ENCODE peak calls at places on chromosomes 16 and 17, in seven cellular contexts. One of them, this sample, is unnamed.
A peak's percentile ranks its signal among the peaks of the same experiment; 100 is the strongest.

GRCh38 chr16:87201052-87201451 is 116.1 kb downstream of the C16orf95 start:
- DNase-seq in GM23338: no peak
- DNase-seq in cardiac muscle cell: peak; percentile 99
- DNase-seq in effector memory CD4-positive, alpha-beta T cell: no peak
- DNase-seq in neural progenitor cell: no peak
- DNase-seq in iPS DF 6.9: no peak
- DNase-seq in CD8-positive, alpha-beta memory T cell: no peak
- DNase-seq in this sample: peak; percentile 37

GRCh38 chr17:15143524-15143923 is 121.6 kb downstream of the PMP22 start:
- DNase-seq in iPS DF 6.9: peak; percentile 13
- DNase-seq in GM23338: peak; percentile 46
- DNase-seq in neural progenitor cell: no peak
- DNase-seq in CD8-positive, alpha-beta memory T cell: no peak
- DNase-seq in cardiac muscle cell: no peak
- DNase-seq in effector memory CD4-positive, alpha-beta T cell: no peak
- DNase-seq in this sample: no peak

GRCh38 chr17:45238155-45238774 is 16.6 kb downstream of the FMNL1 start:
- DNase-seq in CD8-positive, alpha-beta memory T cell: no peak
- DNase-seq in neural progenitor cell: no peak
- DNase-seq in GM23338: no peak
- DNase-seq in iPS DF 6.9: no peak
- DNase-seq in effector memory CD4-positive, alpha-beta T cell: no peak
- DNase-seq in cardiac muscle cell: no peak
- DNase-seq in this sample: no peak

GRCh38 chr17:21452377-21453143 is 76.4 kb downstream of the KCNJ12 start:
- DNase-seq in GM23338: peak; percentile 82
- DNase-seq in iPS DF 6.9: peak; percentile 41
- DNase-seq in cardiac muscle cell: peak; percentile 87
- DNase-seq in effector memory CD4-positive, alpha-beta T cell: no peak
- DNase-seq in neural progenitor cell: peak; percentile 57
- DNase-seq in CD8-positive, alpha-beta memory T cell: no peak
- DNase-seq in this sample: peak; percentile 78

GRCh38 chr17:47298712-47299111 is 25.0 kb upstream of the EFCAB13 start:
- DNase-seq in effector memory CD4-positive, alpha-beta T cell: no peak
- DNase-seq in CD8-positive, alpha-beta memory T cell: no peak
- DNase-seq in iPS DF 6.9: no peak
- DNase-seq in GM23338: no peak
- DNase-seq in neural progenitor cell: no peak
- DNase-seq in cardiac muscle cell: no peak
- DNase-seq in this sample: no peak

GRCh38 chr17:50938821-50939541 is 72.8 kb upstream of the TOB1 start:
- DNase-seq in cardiac muscle cell: no peak
- DNase-seq in GM23338: no peak
- DNase-seq in effector memory CD4-positive, alpha-beta T cell: no peak
- DNase-seq in CD8-positive, alpha-beta memory T cell: no peak
- DNase-seq in neural progenitor cell: no peak
- DNase-seq in iPS DF 6.9: no peak
- DNase-seq in this sample: no peak

GRCh38 chr17:83161298-83162034 is 82.1 kb downstream of the METRNL start:
- DNase-seq in iPS DF 6.9: no peak
- DNase-seq in CD8-positive, alpha-beta memory T cell: no peak
- DNase-seq in neural progenitor cell: no peak
- DNase-seq in GM23338: no peak
- DNase-seq in cardiac muscle cell: peak; percentile 6
- DNase-seq in effector memory CD4-positive, alpha-beta T cell: no peak
- DNase-seq in this sample: peak; percentile 0

GRCh38 chr16:11372924-11373306 is 27.7 kb downstream of the RMI2 start:
- DNase-seq in GM23338: no peak
- DNase-seq in neural progenitor cell: no peak
- DNase-seq in CD8-positive, alpha-beta memory T cell: no peak
- DNase-seq in cardiac muscle cell: no peak
- DNase-seq in effector memory CD4-positive, alpha-beta T cell: no peak
- DNase-seq in iPS DF 6.9: no peak
- DNase-seq in this sample: no peak

GRCh38 chr17:10161392-10161791 is 37.0 kb downstream of the GAS7 start:
- DNase-seq in effector memory CD4-positive, alpha-beta T cell: no peak
- DNase-seq in CD8-positive, alpha-beta memory T cell: no peak
- DNase-seq in neural progenitor cell: no peak
- DNase-seq in cardiac muscle cell: no peak
- DNase-seq in GM23338: no peak
- DNase-seq in iPS DF 6.9: no peak
- DNase-seq in this sample: no peak

GRCh38 chr16:73298562-73298961 is 250.6 kb upstream of the ZFHX3 start:
- DNase-seq in neural progenitor cell: peak; percentile 34
- DNase-seq in effector memory CD4-positive, alpha-beta T cell: no peak
- DNase-seq in cardiac muscle cell: peak; percentile 52
- DNase-seq in iPS DF 6.9: peak; percentile 7
- DNase-seq in GM23338: peak; percentile 80
- DNase-seq in CD8-positive, alpha-beta memory T cell: no peak
- DNase-seq in this sample: no peak

DNA sequence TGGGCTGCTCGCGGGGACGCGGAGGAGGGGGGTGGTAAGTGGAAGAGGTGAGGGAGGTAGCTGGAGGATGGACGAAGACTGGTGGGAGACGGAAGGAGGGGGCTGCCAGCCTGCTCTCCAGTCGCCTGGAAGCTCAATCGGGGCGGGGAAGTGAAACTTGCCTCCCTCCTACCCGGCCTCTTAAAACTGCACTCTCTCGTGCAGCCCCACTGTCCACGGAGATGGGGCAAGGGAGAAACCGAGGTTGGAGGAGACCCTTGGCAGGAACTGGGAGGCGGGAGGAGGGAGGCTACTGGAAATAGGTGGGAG is 1.1 kb downstream of the SOX9 start:
- DNase-seq in iPS DF 6.9: no peak
- DNase-seq in effector memory CD4-positive, alpha-beta T cell: no peak
- DNase-seq in CD8-positive, alpha-beta memory T cell: no peak
- DNase-seq in cardiac muscle cell: peak; percentile 63
- DNase-seq in neural progenitor cell: no peak
- DNase-seq in GM23338: no peak
- DNase-seq in this sample: peak; percentile 19
- H3K27ac ChIP-seq in iPS DF 6.9: no peak overlapping the region
- H3K27ac ChIP-seq in effector memory CD4-positive, alpha-beta T cell: no peak overlapping the region
- H3K27ac ChIP-seq in CD8-positive, alpha-beta memory T cell: no peak overlapping the region
- H3K27ac ChIP-seq in cardiac muscle cell: no peak overlapping the region
- H3K27ac ChIP-seq in neural progenitor cell: no peak overlapping the region
- H3K27ac ChIP-seq in GM23338: no peak overlapping the region
- H3K27ac ChIP-seq in this sample: peak overlapping the region; percentile 96

DNA sequence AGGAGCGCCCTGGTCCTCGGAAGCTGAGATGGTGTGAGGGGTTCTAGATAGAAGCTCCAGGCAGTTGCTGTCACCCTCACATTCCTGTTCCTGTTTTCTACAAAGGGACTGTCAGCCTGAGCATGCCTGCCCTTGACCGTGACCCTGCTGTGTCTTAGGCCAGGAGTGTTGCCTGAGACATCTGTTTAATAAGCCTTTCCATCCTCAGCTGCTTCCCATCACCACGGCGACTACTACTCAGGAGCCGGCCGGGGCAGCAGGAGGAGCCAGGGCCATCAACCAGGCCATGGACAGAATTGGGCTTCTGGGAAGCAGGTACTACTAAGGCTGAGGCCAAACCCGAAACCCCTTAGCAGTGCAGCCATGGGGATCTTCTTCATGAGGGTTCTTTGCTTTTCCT is 151.4 kb downstream of the KATNIP start:
- DNase-seq in GM23338: no peak
- DNase-seq in effector memory CD4-positive, alpha-beta T cell: no peak
- DNase-seq in cardiac muscle cell: no peak
- DNase-seq in CD8-positive, alpha-beta memory T cell: no peak
- DNase-seq in iPS DF 6.9: no peak
- DNase-seq in neural progenitor cell: no peak
- DNase-seq in this sample: no peak
- H3K4me1 ChIP-seq in GM23338: no peaks in the 10 kb centered on the region
- H3K4me1 ChIP-seq in effector memory CD4-positive, alpha-beta T cell: no peaks in the 10 kb centered on the region
- H3K4me1 ChIP-seq in cardiac muscle cell: no peaks in the 10 kb centered on the region
- H3K4me1 ChIP-seq in CD8-positive, alpha-beta memory T cell: no peaks in the 10 kb centered on the region
- H3K4me1 ChIP-seq in iPS DF 6.9: peaks cover 5% of the 10 kb centered on the region
- H3K4me1 ChIP-seq in neural progenitor cell: peaks cover 4% of the 10 kb centered on the region
- H3K4me1 ChIP-seq in this sample: no peaks in the 10 kb centered on the region

DNA sequence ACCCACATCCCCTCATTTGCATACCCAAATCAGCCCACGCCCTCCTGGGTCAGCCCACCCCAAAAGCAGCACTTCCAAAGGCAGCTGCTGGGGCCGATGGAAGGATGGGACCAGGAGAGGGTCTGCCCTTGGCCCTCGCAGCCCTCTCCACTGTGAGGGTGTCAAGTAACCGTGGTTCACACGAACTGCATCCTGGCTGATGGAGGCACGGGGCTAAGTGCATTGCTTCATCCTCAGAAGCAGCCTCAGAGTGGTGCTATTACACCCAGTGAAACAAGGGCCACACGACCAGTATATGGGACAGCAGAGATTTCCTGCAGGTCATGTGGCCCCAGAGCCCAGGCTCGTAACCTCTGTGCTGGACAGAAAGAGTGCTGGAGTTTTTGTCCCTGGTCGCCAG is 13.2 kb upstream of the ATP2A3 start:
- DNase-seq in CD8-positive, alpha-beta memory T cell: no peak
- DNase-seq in iPS DF 6.9: no peak
- DNase-seq in effector memory CD4-positive, alpha-beta T cell: no peak
- DNase-seq in cardiac muscle cell: no peak
- DNase-seq in neural progenitor cell: no peak
- DNase-seq in GM23338: no peak
- DNase-seq in this sample: no peak
- H3K27ac ChIP-seq in CD8-positive, alpha-beta memory T cell: no peak overlapping the region
- H3K27ac ChIP-seq in iPS DF 6.9: no peak overlapping the region
- H3K27ac ChIP-seq in effector memory CD4-positive, alpha-beta T cell: no peak overlapping the region
- H3K27ac ChIP-seq in cardiac muscle cell: no peak overlapping the region
- H3K27ac ChIP-seq in neural progenitor cell: no peak overlapping the region
- H3K27ac ChIP-seq in GM23338: no peak overlapping the region
- H3K27ac ChIP-seq in this sample: peak overlapping the region; percentile 82

DNA sequence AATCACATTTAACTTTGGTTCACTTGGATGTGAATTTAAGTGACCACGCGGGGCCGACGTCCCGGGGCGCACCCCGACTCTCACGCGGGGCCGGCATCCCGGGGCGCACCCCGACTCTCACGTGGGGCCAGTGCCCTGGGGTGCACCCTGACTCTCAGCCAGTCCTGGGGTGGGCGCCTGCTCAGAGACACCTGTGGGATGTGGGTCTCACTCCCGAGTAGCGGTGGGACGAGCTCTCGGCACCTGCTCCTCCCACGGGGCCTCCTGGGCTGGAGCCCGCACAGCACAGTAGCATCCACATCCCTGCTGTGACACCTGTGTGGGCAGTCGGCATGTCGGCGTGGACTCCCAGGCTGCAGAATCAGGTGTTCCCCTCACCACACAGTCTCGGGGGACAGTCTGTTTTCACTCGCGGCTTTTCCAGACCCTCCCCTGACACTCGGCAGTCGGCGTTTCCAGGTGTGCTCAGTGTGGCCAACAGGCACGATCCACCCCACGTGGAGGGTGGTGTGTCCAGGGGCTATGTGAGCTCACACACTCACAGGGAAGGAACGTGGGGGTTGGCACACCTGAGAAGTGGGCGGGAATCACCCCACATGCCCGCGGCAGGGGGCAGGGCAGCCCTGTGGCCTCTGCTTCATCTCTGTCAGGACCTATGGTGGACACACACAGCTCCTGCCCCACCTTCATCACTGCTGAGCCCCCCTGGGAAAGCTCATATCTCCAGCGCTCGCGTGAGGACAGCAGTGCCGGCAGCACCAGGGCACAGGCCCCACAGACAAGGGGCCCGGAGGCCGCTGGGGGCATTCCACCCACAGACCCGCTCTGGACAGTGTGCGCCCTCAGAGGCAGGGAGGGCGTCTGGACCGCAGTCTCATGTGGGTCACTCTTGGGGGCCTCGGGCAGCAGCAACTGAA is 51.8 kb downstream of the LMF1 start:
- DNase-seq in neural progenitor cell: no peak
- DNase-seq in cardiac muscle cell: no peak
- DNase-seq in CD8-positive, alpha-beta memory T cell: no peak
- DNase-seq in effector memory CD4-positive, alpha-beta T cell: no peak
- DNase-seq in iPS DF 6.9: no peak
- DNase-seq in GM23338: no peak
- DNase-seq in this sample: no peak
- H3K4me1 ChIP-seq in neural progenitor cell: peaks cover 3% of the 10 kb centered on the region
- H3K4me1 ChIP-seq in cardiac muscle cell: no peaks in the 10 kb centered on the region
- H3K4me1 ChIP-seq in CD8-positive, alpha-beta memory T cell: no peaks in the 10 kb centered on the region
- H3K4me1 ChIP-seq in effector memory CD4-positive, alpha-beta T cell: no peaks in the 10 kb centered on the region
- H3K4me1 ChIP-seq in iPS DF 6.9: no peaks in the 10 kb centered on the region
- H3K4me1 ChIP-seq in GM23338: no peaks in the 10 kb centered on the region
- H3K4me1 ChIP-seq in this sample: peaks cover 2% of the 10 kb centered on the region

GRCh38 chr16:27373312-27373711 is 28.7 kb upstream of the IL21R start:
- DNase-seq in CD8-positive, alpha-beta memory T cell: no peak
- DNase-seq in GM23338: no peak
- DNase-seq in cardiac muscle cell: no peak
- DNase-seq in effector memory CD4-positive, alpha-beta T cell: no peak
- DNase-seq in neural progenitor cell: no peak
- DNase-seq in iPS DF 6.9: no peak
- DNase-seq in this sample: no peak

GRCh38 chr16:27377666-27378485 is 24.1 kb upstream of the IL21R start:
- DNase-seq in cardiac muscle cell: no peak
- DNase-seq in neural progenitor cell: no peak
- DNase-seq in effector memory CD4-positive, alpha-beta T cell: no peak
- DNase-seq in CD8-positive, alpha-beta memory T cell: no peak
- DNase-seq in GM23338: no peak
- DNase-seq in iPS DF 6.9: no peak
- DNase-seq in this sample: no peak

GRCh38 chr16:27374794-27375499 is 27.0 kb upstream of the IL21R start:
- DNase-seq in iPS DF 6.9: peak; percentile 91
- DNase-seq in CD8-positive, alpha-beta memory T cell: peak; percentile 62
- DNase-seq in cardiac muscle cell: peak; percentile 83
- DNase-seq in GM23338: peak; percentile 97
- DNase-seq in effector memory CD4-positive, alpha-beta T cell: peak; percentile 16
- DNase-seq in neural progenitor cell: peak; percentile 85
- DNase-seq in this sample: peak; percentile 44

GRCh38 chr16:27370318-27370717 is 31.7 kb upstream of the IL21R start:
- DNase-seq in GM23338: no peak
- DNase-seq in neural progenitor cell: no peak
- DNase-seq in iPS DF 6.9: no peak
- DNase-seq in CD8-positive, alpha-beta memory T cell: no peak
- DNase-seq in effector memory CD4-positive, alpha-beta T cell: no peak
- DNase-seq in cardiac muscle cell: no peak
- DNase-seq in this sample: no peak

DNA sequence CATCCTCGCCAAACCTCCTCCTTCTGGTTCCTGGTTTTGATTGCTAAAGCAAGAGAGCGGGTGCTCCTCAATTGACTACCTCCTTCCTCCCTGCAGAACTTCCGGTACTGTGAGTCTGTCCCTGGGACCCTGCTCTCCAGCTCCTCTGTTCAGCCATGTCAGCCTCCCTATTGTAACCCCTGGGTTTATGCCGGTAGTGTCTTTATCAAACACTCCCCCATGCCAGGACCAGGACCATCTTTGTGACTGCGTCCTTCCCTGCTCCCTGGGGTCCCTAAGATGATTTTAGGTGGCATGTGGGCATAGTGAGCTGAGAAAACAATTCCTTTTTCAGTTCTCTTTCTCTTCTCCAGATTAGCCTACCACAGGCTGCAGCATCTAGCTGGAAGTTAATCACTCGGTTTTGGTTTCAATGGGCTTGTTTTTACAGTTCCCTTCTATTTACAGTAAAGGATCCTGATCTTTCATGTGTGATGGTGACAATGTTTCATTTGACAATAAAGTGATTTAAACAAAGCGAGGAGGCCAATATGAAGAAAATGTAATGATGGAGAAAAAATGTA is 27.7 kb upstream of the IL21R start:
- DNase-seq in iPS DF 6.9: no peak
- DNase-seq in CD8-positive, alpha-beta memory T cell: no peak
- DNase-seq in GM23338: no peak
- DNase-seq in cardiac muscle cell: no peak
- DNase-seq in neural progenitor cell: no peak
- DNase-seq in effector memory CD4-positive, alpha-beta T cell: no peak
- DNase-seq in this sample: peak; percentile 8
- H3K27ac ChIP-seq in iPS DF 6.9: no peak overlapping the region
- H3K27ac ChIP-seq in CD8-positive, alpha-beta memory T cell: no peak overlapping the region
- H3K27ac ChIP-seq in GM23338: no peak overlapping the region
- H3K27ac ChIP-seq in cardiac muscle cell: no peak overlapping the region
- H3K27ac ChIP-seq in neural progenitor cell: no peak overlapping the region
- H3K27ac ChIP-seq in effector memory CD4-positive, alpha-beta T cell: no peak overlapping the region
- H3K27ac ChIP-seq in this sample: no peak overlapping the region